ENCODE peak calls at places on chromosomes 11 and 22, in eight cellular contexts. Q, C, I, S, K, V, R and W are unnamed samples.

GRCh38 chr22:22877523-22878210 is 9.9 kb upstream of the IGLL5 start:
- DNase-seq in Q (peak), C (no peak), I (peak), S (peak), K (peak), V (no peak), R (no peak), W (peak)

GRCh38 chr22:23237841-23238240 is 57.5 kb downstream of the BCR start:
- DNase-seq in Q (no peak), C (no peak), I (no peak), S (no peak), K (no peak), V (no peak), R (no peak), W (no peak)

GRCh38 chr11:119668685-119669084 is 60.3 kb downstream of the NECTIN1 start:
- DNase-seq in Q (no peak), C (no peak), I (no peak), S (no peak), K (no peak), V (no peak), R (no peak), W (no peak)

GRCh38 chr11:69918231-69918937 is 99.2 kb upstream of the FGF3 start:
- DNase-seq in Q (no peak), C (no peak), I (no peak), S (peak), K (no peak), V (no peak), R (no peak), W (peak)

GRCh38 chr11:76524461-76524860 is 79.6 kb downstream of the EMSY start:
- DNase-seq in Q (no peak), C (no peak), I (no peak), S (no peak), K (no peak), V (no peak), R (no peak), W (no peak)

GRCh38 chr11:94732617-94733292 is 35.4 kb upstream of the AMOTL1 start:
- DNase-seq in Q (no peak), C (no peak), I (no peak), S (no peak), K (no peak), V (no peak), R (peak), W (no peak)

GRCh38 chr11:3091081-3091845 is 34.0 kb upstream of the CARS1 start:
- DNase-seq in Q (no peak), C (no peak), I (no peak), S (peak), K (no peak), V (no peak), R (no peak), W (no peak)

GRCh38 chr22:21861290-21861848 is 6.1 kb downstream of the MAPK1 start:
- DNase-seq in Q (no peak), C (no peak), I (no peak), S (no peak), K (no peak), V (no peak), R (no peak), W (no peak)

GRCh38 chr11:133082851-133083488 is 449.3 kb downstream of the OPCML start:
- DNase-seq in Q (peak), C (no peak), I (peak), S (peak), K (peak), V (no peak), R (no peak), W (peak)